ENCODE peak calls at places on chromosomes 12 and 14, in four cellular contexts. Z is OCI-LY7, X is HCT116, H is SK-N-SH. G is an unnamed sample. For H3K4me1, the result is how much of the 10 kb centered on the place peaks cover.

GRCh38 chr12:88391556-88391955 is 188.7 kb downstream of the KITLG start:
- DNase-seq in Z (no peak), X (peak), H (peak), G (peak)

GRCh38 chr12:1226951-1227350 is 235.9 kb downstream of the ERC1 start:
- DNase-seq in Z (no peak), X (no peak), H (no peak), G (no peak)

GRCh38 chr14:105294142-105294597 is 6.6 kb downstream of the BRF1 start:
- DNase-seq in Z (peak), X (no peak), H (peak), G (no peak)

GRCh38 chr12:40010899-40011774 is 94.7 kb downstream of the SLC2A13 start:
- DNase-seq in Z (peak), X (peak), H (peak), G (peak)

GRCh38 chr12:69553626-69554248 is 31.5 kb upstream of the CCT2 start:
- DNase-seq in Z (no peak), X (no peak), H (peak), G (peak)

GRCh38 chr12:67774983-67775587 is 126.5 kb downstream of the DYRK2 start:
- DNase-seq in Z (no peak), X (no peak), H (no peak), G (no peak)

GRCh38 chr14:96135285-96135684 is 69.4 kb upstream of the BDKRB2 start:
- DNase-seq in Z (no peak), X (no peak), H (no peak), G (no peak)

GRCh38 chr12:14193623-14194022 is 171.9 kb upstream of the ATF7IP start:
- DNase-seq in Z (peak), X (no peak), H (peak), G (no peak)

GRCh38 chr12:103456006-103456405 is 39.8 kb downstream of the C12orf42 start:
- DNase-seq in Z (no peak), X (no peak), H (no peak), G (no peak)

GRCh38 chr14:64891173-64891838 is 11.6 kb upstream of the SPTB start:
- DNase-seq in Z (no peak), X (no peak), H (no peak), G (no peak)

GRCh38 chr14:90644882-90645281 is 171.3 kb downstream of the TTC7B start:
- DNase-seq in Z (no peak), X (no peak), H (no peak), G (peak)

GRCh38 chr12:117685115-117685926 is 283.5 kb downstream of the KSR2 start:
- DNase-seq in Z (no peak), X (no peak), H (peak), G (peak)

GRCh38 chr14:93752980-93753561 is 35.2 kb downstream of the PRIMA1 start:
- DNase-seq in Z (no peak), X (no peak), H (peak), G (no peak)

GRCh38 chr14:31042300-31042699 is 16.1 kb upstream of the STRN3 start:
- DNase-seq in Z (no peak), X (no peak), H (no peak), G (no peak)

GRCh38 chr14:27528328-27528727 is 930.5 kb upstream of the NOVA1 start:
- DNase-seq in Z (no peak), X (no peak), H (peak), G (peak)

GRCh38 chr12:4781212-4781611 is 61.0 kb downstream of the GALNT8 start:
- DNase-seq in Z (no peak), X (no peak), H (no peak), G (no peak)

GRCh38 chr12:46558696-46559095 is 186.1 kb upstream of the SLC38A2 start:
- DNase-seq in Z (no peak), X (no peak), H (no peak), G (no peak)

GRCh38 chr14:90354551-90355298 is 23.0 kb upstream of the NRDE2 start:
- DNase-seq in Z (no peak), X (no peak), H (no peak), G (peak)

GRCh38 chr14:94532462-94532861 is 23.2 kb upstream of the SERPINA12 start:
- DNase-seq in Z (no peak), X (no peak), H (no peak), G (no peak)

GRCh38 chr14:31880935-31881334 is 196.2 kb upstream of the ARHGAP5 start:
- DNase-seq in Z (no peak), X (peak), H (no peak), G (peak)

GRCh38 chr14:101499080-101499479 is 62.2 kb upstream of the DIO3 start:
- DNase-seq in Z (no peak), X (no peak), H (no peak), G (no peak)

GRCh38 chr14:52268191-52269061 is 928 bp downstream of the PTGDR start:
- DNase-seq in Z (no peak), X (no peak), H (peak), G (peak)

GRCh38 chr12:110330124-110330523 is 49.1 kb downstream of the ATP2A2 start:
- DNase-seq in Z (no peak), X (no peak), H (no peak), G (no peak)

GRCh38 chr14:30260772-30261607 is 298.0 kb upstream of the G2E3 start:
- DNase-seq in Z (no peak), X (no peak), H (no peak), G (no peak)

GRCh38 chr14:76720382-76720813 is 40.9 kb upstream of the VASH1 start:
- DNase-seq in Z (peak), X (no peak), H (peak), G (peak)

GRCh38 chr12:46843811-46844210 is 18.0 kb upstream of the SLC38A4 start:
- DNase-seq in Z (no peak), X (no peak), H (no peak), G (no peak)

GRCh38 chr12:14367097-14367661 is 1.7 kb downstream of the ATF7IP start:
- DNase-seq in Z (no peak), X (no peak), H (no peak), G (peak)

DNA sequence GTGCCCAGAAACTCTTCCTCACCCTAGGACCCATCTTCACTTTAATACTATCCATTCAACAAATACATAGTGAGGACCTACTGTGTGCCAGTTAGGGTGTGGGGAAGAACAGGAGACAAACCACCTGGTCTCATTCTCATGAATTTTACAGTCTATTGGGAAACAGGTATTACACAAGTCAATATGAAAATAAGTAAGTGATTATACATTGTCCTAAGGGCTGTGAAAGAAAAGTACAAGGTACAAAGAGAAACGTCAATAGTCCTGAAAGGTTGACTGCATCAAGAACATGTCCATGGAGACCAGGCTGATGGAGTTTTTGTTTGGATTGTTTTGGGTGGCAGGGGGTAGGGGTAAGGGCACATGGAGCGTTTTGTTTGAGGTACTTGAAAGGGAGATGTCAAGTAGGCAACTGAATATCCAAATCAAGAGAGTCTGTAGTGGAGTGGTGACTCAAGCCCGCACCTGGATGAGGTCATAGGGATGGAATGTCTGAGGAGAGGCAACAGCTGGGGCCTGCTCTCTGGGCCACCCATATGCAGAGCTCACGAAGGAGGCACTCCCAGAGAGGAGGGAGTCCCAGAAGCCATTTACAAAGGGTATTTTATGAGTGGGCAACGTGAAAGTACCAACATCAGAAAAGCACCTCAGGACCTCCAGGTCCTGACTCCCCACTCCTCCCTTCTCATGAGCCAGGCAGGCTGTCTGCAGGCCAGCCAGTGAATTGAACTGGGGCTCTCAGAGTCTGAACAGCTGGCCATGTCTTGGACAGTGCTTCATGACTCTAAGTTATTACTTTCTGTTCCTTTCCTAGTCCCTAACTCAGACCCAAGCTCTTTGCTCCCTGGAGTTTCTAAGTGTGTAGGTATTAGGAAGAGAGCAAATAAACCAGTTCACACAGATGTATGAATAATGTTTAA is 272.0 kb downstream of the ZFP36L1 start:
- DNase-seq in Z (no peak), X (peak), H (no peak), G (peak)
- H3K4me1 ChIP-seq in Z (under half), X (under half), H (under half), G (half or more)

DNA sequence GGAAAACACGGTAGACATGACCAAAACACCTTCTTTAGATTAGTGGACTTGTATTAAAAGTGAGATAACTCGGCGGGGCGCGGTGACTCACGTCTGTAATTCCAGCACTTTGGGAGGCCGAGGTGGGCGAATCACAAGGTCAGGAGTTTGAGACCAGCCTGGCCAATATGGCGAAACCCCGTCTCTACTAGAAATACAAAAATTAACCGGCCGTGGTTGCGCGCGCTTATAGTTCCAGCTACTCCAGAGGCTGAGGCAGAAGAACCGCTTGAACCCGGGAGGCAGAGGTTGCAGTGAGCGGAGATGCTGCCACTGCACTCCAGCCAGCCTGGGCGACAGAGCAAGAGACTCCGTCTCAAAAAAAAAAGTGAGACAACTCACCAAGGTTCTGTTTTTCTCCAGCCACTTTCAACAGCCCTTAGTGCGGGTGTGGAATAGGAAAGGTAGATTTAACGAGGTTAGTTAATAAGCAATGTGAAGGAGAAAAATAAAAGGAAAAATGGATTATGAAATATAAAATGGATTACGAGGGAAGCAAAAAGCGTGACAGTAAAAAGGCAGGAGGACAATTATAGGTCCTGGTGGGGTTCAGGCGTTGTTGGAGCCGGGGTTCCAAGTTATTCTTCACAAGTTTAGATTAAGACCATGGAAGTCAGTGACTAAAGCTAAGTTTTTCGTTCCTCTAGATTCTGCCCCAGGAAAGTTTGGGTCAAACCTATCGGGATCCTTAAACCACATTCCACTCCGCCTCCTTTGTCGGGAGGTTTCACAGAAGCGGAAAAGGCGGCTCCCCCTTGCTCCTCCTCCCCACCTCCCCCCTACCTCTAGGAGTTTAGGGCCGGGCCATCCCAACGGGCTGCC is 534 bp downstream of the PPP2R3C start:
- DNase-seq in Z (no peak), X (no peak), H (no peak), G (peak)
- TF ChIP-seq EZH2phosphoT487 in Z (no peak), X (no peak), H (no peak), G (no peak)

DNA sequence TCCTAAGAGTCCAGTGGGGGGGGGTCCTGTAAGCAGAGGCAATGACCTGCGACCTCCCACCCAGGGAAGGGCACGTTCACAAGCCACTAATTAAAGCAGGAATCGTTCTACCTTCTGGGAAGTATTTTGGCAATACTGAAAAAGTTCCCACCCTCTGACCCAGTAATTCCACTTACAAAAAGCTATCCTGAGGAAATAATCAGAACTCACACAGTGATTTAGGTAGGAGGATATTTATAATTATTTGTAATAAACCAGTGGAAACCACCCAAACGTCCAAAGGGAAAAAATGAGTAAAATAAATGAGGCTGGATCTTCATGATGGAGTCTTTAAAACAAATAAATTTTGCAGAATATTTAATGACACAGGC is 54.7 kb downstream of the SSH1 start:
- DNase-seq in Z (no peak), X (no peak), H (no peak), G (no peak)
- H3K4me2 ChIP-seq in Z (no peak), X (no peak), H (peak), G (peak)

DNA sequence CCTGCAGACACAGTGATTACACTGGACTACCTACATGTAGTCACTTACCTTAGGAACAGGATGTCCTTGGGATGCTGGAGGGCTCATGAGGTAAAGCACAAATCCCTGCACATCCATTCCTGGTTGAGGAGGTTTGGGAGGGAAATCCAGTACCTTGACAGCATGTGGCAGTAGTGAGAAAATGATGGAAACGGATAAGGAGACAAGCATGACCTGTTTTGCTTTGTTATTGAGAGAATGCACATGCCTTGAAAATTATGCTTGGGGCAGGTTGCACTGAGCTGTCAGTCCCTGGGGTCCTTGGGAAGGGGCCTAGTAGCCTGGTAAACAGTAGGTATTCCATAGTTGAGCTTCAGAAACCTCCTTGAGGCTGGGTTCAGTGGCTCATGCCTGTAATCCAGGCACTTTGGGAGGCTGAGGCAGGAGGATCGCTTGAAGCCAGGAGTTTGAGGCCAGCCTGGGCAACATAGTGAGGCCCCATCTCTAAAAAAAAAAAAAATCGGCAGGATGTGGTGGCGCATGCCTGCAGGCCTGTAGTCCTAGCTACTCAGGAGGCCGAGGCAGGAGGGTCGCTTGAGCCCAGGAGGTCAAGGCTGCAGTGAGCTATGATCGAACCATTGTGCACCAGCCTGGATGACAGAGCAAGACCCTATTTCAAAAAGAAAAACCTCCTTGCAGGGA is 2.0 kb upstream of the SLC25A29 start:
- DNase-seq in Z (no peak), X (no peak), H (no peak), G (no peak)
- H3K4me1 ChIP-seq in Z (under half), X (under half), H (under half), G (under half)

DNA sequence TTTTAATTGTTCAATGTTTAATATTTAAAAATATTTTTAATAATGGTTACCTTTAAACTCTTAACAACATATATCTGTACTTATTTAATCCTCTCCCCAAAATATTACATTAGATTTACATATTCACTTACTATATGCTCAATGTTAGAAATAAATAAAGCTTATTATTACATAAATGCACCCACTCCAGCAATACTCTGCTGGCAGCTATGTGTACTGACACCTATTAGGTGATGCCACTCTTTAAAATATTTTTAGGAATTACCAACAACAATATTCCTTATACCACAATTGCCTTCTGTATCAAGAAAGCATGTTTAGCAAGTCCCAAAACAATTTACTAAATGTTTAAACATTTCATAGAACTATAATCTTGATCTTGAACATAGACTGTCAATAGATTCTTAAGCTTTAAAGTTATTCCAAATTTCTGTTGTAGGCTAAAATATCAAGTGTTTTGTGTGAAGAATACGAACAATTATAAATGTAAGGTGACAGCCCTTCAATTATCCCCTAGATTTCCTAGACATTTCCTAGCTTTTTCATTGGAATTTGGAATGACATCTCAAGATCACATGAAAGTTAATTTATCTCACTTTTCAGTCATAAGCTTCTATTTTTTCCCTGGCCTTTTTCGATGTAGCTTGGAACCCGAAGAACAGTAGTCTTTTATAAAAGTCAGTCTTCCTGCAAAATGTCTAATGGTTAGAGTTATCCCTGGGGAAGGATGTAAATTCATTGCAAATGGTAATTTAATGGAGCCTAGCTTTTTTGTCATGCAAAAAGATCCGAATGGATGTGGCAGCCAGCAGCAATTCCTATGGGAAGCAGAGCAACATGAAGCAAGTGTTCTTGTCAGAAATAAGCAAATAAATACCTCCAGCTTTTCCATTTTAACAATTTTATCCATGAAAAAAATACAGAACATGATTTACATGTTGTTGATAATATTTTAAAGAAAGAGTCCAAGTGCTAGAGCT is 907.5 kb upstream of the ATXN7L3B start:
- DNase-seq in Z (no peak), X (no peak), H (no peak), G (no peak)
- TF ChIP-seq EZH2phosphoT487 in Z (no peak), X (no peak), H (no peak), G (no peak)

GRCh38 chr12:113259499-113259953 is 38.3 kb downstream of the TPCN1 start:
- DNase-seq in Z (no peak), X (no peak), H (peak), G (peak)
- H3K4me2 ChIP-seq in Z (no peak), X (no peak), H (no peak), G (no peak)

GRCh38 chr14:35295845-35296161 is 3.6 kb downstream of the PSMA6 start:
- DNase-seq in Z (no peak), X (no peak), H (no peak), G (no peak)

GRCh38 chr14:35292770-35293561 is 784 bp downstream of the PSMA6 start:
- DNase-seq in Z (no peak), X (no peak), H (no peak), G (no peak)

GRCh38 chr14:35296505-35296904 is 4.3 kb downstream of the PSMA6 start:
- DNase-seq in Z (no peak), X (no peak), H (no peak), G (no peak)

GRCh38 chr14:35289623-35290022 is 2.6 kb upstream of the PSMA6 start:
- DNase-seq in Z (no peak), X (no peak), H (no peak), G (no peak)

GRCh38 chr14:35292051-35292769 is at the start of gene PSMA6:
- DNase-seq in Z (peak), X (peak), H (peak), G (peak)
- H3K4me1 ChIP-seq in Z (half or more), X (under half), H (under half), G (under half)

G was measured in hepatocyte.